ENCODE peak calls at places on chromosomes 13 and 19, in seven cellular contexts. One of them, this sample, is unnamed.
A peak's percentile ranks its signal among the peaks of the same experiment; 100 is the strongest.

GRCh38 chr13:36950330-36950729 is 30.3 kb upstream of the SMAD9 start:
- DNase-seq in fibroblast of pulmonary artery: no peak
- DNase-seq in stimulated activated CD8-positive, alpha-beta memory T cell treated with anti-CD3 and anti-CD28 coated beads, Interleukin-15, amount 100 ng/mL, for 4 hours: no peak
- DNase-seq in NCI-H1092: no peak
- DNase-seq in H7: no peak
- DNase-seq in left ventricle myocardium superior: no peak
- DNase-seq in heart right ventricle: no peak
- DNase-seq in this sample: no peak

GRCh38 chr19:33407716-33408115 is 34.2 kb downstream of the CEBPG start:
- DNase-seq in NCI-H1092: no peak
- DNase-seq in heart right ventricle: no peak
- DNase-seq in left ventricle myocardium superior: no peak
- DNase-seq in fibroblast of pulmonary artery: no peak
- DNase-seq in H7: peak; percentile 48
- DNase-seq in stimulated activated CD8-positive, alpha-beta memory T cell treated with anti-CD3 and anti-CD28 coated beads, Interleukin-15, amount 100 ng/mL, for 4 hours: no peak
- DNase-seq in this sample: no peak

GRCh38 chr19:1481893-1482360 is 2.9 kb upstream of the C19orf25 start:
- DNase-seq in left ventricle myocardium superior: peak; percentile 31
- DNase-seq in NCI-H1092: no peak
- DNase-seq in stimulated activated CD8-positive, alpha-beta memory T cell treated with anti-CD3 and anti-CD28 coated beads, Interleukin-15, amount 100 ng/mL, for 4 hours: no peak
- DNase-seq in heart right ventricle: no peak
- DNase-seq in H7: peak; percentile 65
- DNase-seq in fibroblast of pulmonary artery: no peak
- DNase-seq in this sample: no peak

GRCh38 chr19:41302624-41303351 is 7.2 kb upstream of the CCDC97 start:
- DNase-seq in NCI-H1092: no peak
- DNase-seq in left ventricle myocardium superior: no peak
- DNase-seq in stimulated activated CD8-positive, alpha-beta memory T cell treated with anti-CD3 and anti-CD28 coated beads, Interleukin-15, amount 100 ng/mL, for 4 hours: peak; percentile 54
- DNase-seq in H7: no peak
- DNase-seq in heart right ventricle: no peak
- DNase-seq in fibroblast of pulmonary artery: no peak
- DNase-seq in this sample: no peak

GRCh38 chr19:12478234-12478941 is 6.2 kb downstream of the ZNF709 start:
- DNase-seq in heart right ventricle: no peak
- DNase-seq in left ventricle myocardium superior: no peak
- DNase-seq in fibroblast of pulmonary artery: no peak
- DNase-seq in H7: no peak
- DNase-seq in NCI-H1092: no peak
- DNase-seq in stimulated activated CD8-positive, alpha-beta memory T cell treated with anti-CD3 and anti-CD28 coated beads, Interleukin-15, amount 100 ng/mL, for 4 hours: no peak
- DNase-seq in this sample: no peak

GRCh38 chr19:29624489-29625210 is 18.6 kb downstream of the POP4 start:
- DNase-seq in H7: peak; percentile 56
- DNase-seq in NCI-H1092: no peak
- DNase-seq in stimulated activated CD8-positive, alpha-beta memory T cell treated with anti-CD3 and anti-CD28 coated beads, Interleukin-15, amount 100 ng/mL, for 4 hours: no peak
- DNase-seq in heart right ventricle: no peak
- DNase-seq in left ventricle myocardium superior: no peak
- DNase-seq in fibroblast of pulmonary artery: no peak
- DNase-seq in this sample: no peak

GRCh38 chr13:24985102-24985501 is 110.8 kb upstream of the PABPC3 start:
- DNase-seq in H7: peak; percentile 56
- DNase-seq in NCI-H1092: no peak
- DNase-seq in heart right ventricle: no peak
- DNase-seq in left ventricle myocardium superior: no peak
- DNase-seq in fibroblast of pulmonary artery: no peak
- DNase-seq in stimulated activated CD8-positive, alpha-beta memory T cell treated with anti-CD3 and anti-CD28 coated beads, Interleukin-15, amount 100 ng/mL, for 4 hours: no peak
- DNase-seq in this sample: no peak

GRCh38 chr13:51647067-51647466 is 62.8 kb downstream of the WDFY2 start:
- DNase-seq in stimulated activated CD8-positive, alpha-beta memory T cell treated with anti-CD3 and anti-CD28 coated beads, Interleukin-15, amount 100 ng/mL, for 4 hours: no peak
- DNase-seq in H7: no peak
- DNase-seq in NCI-H1092: no peak
- DNase-seq in fibroblast of pulmonary artery: no peak
- DNase-seq in heart right ventricle: no peak
- DNase-seq in left ventricle myocardium superior: no peak
- DNase-seq in this sample: no peak

GRCh38 chr13:18952225-18953016 is 229.2 kb downstream of the TUBA3C start:
- DNase-seq in fibroblast of pulmonary artery: no peak
- DNase-seq in heart right ventricle: no peak
- DNase-seq in NCI-H1092: no peak
- DNase-seq in stimulated activated CD8-positive, alpha-beta memory T cell treated with anti-CD3 and anti-CD28 coated beads, Interleukin-15, amount 100 ng/mL, for 4 hours: no peak
- DNase-seq in left ventricle myocardium superior: no peak
- DNase-seq in H7: peak; percentile 28
- DNase-seq in this sample: no peak

GRCh38 chr19:18470153-18470552 is 32.2 kb upstream of the ISYNA1 start:
- DNase-seq in NCI-H1092: no peak
- DNase-seq in left ventricle myocardium superior: no peak
- DNase-seq in heart right ventricle: no peak
- DNase-seq in H7: peak; percentile 95
- DNase-seq in fibroblast of pulmonary artery: no peak
- DNase-seq in stimulated activated CD8-positive, alpha-beta memory T cell treated with anti-CD3 and anti-CD28 coated beads, Interleukin-15, amount 100 ng/mL, for 4 hours: no peak
- DNase-seq in this sample: no peak

GRCh38 chr13:67303661-67304333 is 73.7 kb upstream of the PCDH9 start:
- DNase-seq in heart right ventricle: no peak
- DNase-seq in NCI-H1092: no peak
- DNase-seq in H7: no peak
- DNase-seq in fibroblast of pulmonary artery: no peak
- DNase-seq in left ventricle myocardium superior: no peak
- DNase-seq in stimulated activated CD8-positive, alpha-beta memory T cell treated with anti-CD3 and anti-CD28 coated beads, Interleukin-15, amount 100 ng/mL, for 4 hours: no peak
- DNase-seq in this sample: no peak

GRCh38 chr13:86882835-86883234 is 788.3 kb upstream of the SLITRK5 start:
- DNase-seq in NCI-H1092: no peak
- DNase-seq in stimulated activated CD8-positive, alpha-beta memory T cell treated with anti-CD3 and anti-CD28 coated beads, Interleukin-15, amount 100 ng/mL, for 4 hours: no peak
- DNase-seq in heart right ventricle: peak; percentile 4
- DNase-seq in left ventricle myocardium superior: no peak
- DNase-seq in H7: no peak
- DNase-seq in fibroblast of pulmonary artery: no peak
- DNase-seq in this sample: no peak

GRCh38 chr13:26544707-26545106 is 12.8 kb upstream of the WASF3 start:
- DNase-seq in H7: no peak
- DNase-seq in fibroblast of pulmonary artery: no peak
- DNase-seq in left ventricle myocardium superior: no peak
- DNase-seq in heart right ventricle: no peak
- DNase-seq in NCI-H1092: no peak
- DNase-seq in stimulated activated CD8-positive, alpha-beta memory T cell treated with anti-CD3 and anti-CD28 coated beads, Interleukin-15, amount 100 ng/mL, for 4 hours: no peak
- DNase-seq in this sample: no peak

GRCh38 chr13:36766295-36766694 is 52.7 kb upstream of the RFXAP start:
- DNase-seq in fibroblast of pulmonary artery: peak; percentile 71
- DNase-seq in stimulated activated CD8-positive, alpha-beta memory T cell treated with anti-CD3 and anti-CD28 coated beads, Interleukin-15, amount 100 ng/mL, for 4 hours: no peak
- DNase-seq in heart right ventricle: no peak
- DNase-seq in NCI-H1092: no peak
- DNase-seq in left ventricle myocardium superior: no peak
- DNase-seq in H7: no peak
- DNase-seq in this sample: peak; percentile 63

GRCh38 chr13:114080739-114081561 is 51.5 kb downstream of the RASA3 start:
- DNase-seq in left ventricle myocardium superior: no peak
- DNase-seq in heart right ventricle: no peak
- DNase-seq in fibroblast of pulmonary artery: no peak
- DNase-seq in NCI-H1092: no peak
- DNase-seq in H7: no peak
- DNase-seq in stimulated activated CD8-positive, alpha-beta memory T cell treated with anti-CD3 and anti-CD28 coated beads, Interleukin-15, amount 100 ng/mL, for 4 hours: no peak
- DNase-seq in this sample: no peak

GRCh38 chr19:28705008-28705407 is 507.9 kb downstream of the UQCRFS1 start:
- DNase-seq in heart right ventricle: no peak
- DNase-seq in stimulated activated CD8-positive, alpha-beta memory T cell treated with anti-CD3 and anti-CD28 coated beads, Interleukin-15, amount 100 ng/mL, for 4 hours: no peak
- DNase-seq in H7: no peak
- DNase-seq in NCI-H1092: no peak
- DNase-seq in fibroblast of pulmonary artery: peak; percentile 80
- DNase-seq in left ventricle myocardium superior: no peak
- DNase-seq in this sample: peak; percentile 69

GRCh38 chr19:9674669-9675357 is at the start of gene ZNF562:
- DNase-seq in stimulated activated CD8-positive, alpha-beta memory T cell treated with anti-CD3 and anti-CD28 coated beads, Interleukin-15, amount 100 ng/mL, for 4 hours: peak; percentile 64
- DNase-seq in NCI-H1092: peak; percentile 80
- DNase-seq in left ventricle myocardium superior: peak; percentile 93
- DNase-seq in fibroblast of pulmonary artery: peak; percentile 91
- DNase-seq in heart right ventricle: peak; percentile 90
- DNase-seq in H7: peak; percentile 83
- DNase-seq in this sample: peak; percentile 61

GRCh38 chr19:54455786-54456422 is 6.9 kb downstream of the LENG8 start:
- DNase-seq in left ventricle myocardium superior: no peak
- DNase-seq in heart right ventricle: no peak
- DNase-seq in H7: no peak
- DNase-seq in stimulated activated CD8-positive, alpha-beta memory T cell treated with anti-CD3 and anti-CD28 coated beads, Interleukin-15, amount 100 ng/mL, for 4 hours: no peak
- DNase-seq in fibroblast of pulmonary artery: no peak
- DNase-seq in NCI-H1092: no peak
- DNase-seq in this sample: no peak

GRCh38 chr13:97142452-97142851 is 79.7 kb upstream of the MBNL2 start:
- DNase-seq in NCI-H1092: no peak
- DNase-seq in heart right ventricle: peak; percentile 12
- DNase-seq in H7: peak; percentile 10
- DNase-seq in stimulated activated CD8-positive, alpha-beta memory T cell treated with anti-CD3 and anti-CD28 coated beads, Interleukin-15, amount 100 ng/mL, for 4 hours: no peak
- DNase-seq in fibroblast of pulmonary artery: peak; percentile 40
- DNase-seq in left ventricle myocardium superior: peak; percentile 47
- DNase-seq in this sample: no peak

GRCh38 chr13:110116072-110116487 is 190.9 kb downstream of the COL4A1 start:
- DNase-seq in stimulated activated CD8-positive, alpha-beta memory T cell treated with anti-CD3 and anti-CD28 coated beads, Interleukin-15, amount 100 ng/mL, for 4 hours: no peak
- DNase-seq in NCI-H1092: no peak
- DNase-seq in H7: peak; percentile 94
- DNase-seq in left ventricle myocardium superior: peak; percentile 74
- DNase-seq in heart right ventricle: no peak
- DNase-seq in fibroblast of pulmonary artery: peak; percentile 91
- DNase-seq in this sample: no peak

GRCh38 chr19:31095100-31095804 is 254.0 kb downstream of the TSHZ3 start:
- DNase-seq in H7: no peak
- DNase-seq in fibroblast of pulmonary artery: no peak
- DNase-seq in heart right ventricle: no peak
- DNase-seq in stimulated activated CD8-positive, alpha-beta memory T cell treated with anti-CD3 and anti-CD28 coated beads, Interleukin-15, amount 100 ng/mL, for 4 hours: no peak
- DNase-seq in NCI-H1092: no peak
- DNase-seq in left ventricle myocardium superior: no peak
- DNase-seq in this sample: no peak

GRCh38 chr19:52896431-52897148 is 845 bp downstream of the ZNF320 start:
- DNase-seq in NCI-H1092: no peak
- DNase-seq in fibroblast of pulmonary artery: peak; percentile 11
- DNase-seq in H7: peak; percentile 49
- DNase-seq in stimulated activated CD8-positive, alpha-beta memory T cell treated with anti-CD3 and anti-CD28 coated beads, Interleukin-15, amount 100 ng/mL, for 4 hours: no peak
- DNase-seq in heart right ventricle: peak; percentile 20
- DNase-seq in left ventricle myocardium superior: no peak
- DNase-seq in this sample: no peak

GRCh38 chr13:74129500-74130144 is 4.6 kb downstream of the KLF12 start:
- DNase-seq in heart right ventricle: peak; percentile 12
- DNase-seq in fibroblast of pulmonary artery: no peak
- DNase-seq in left ventricle myocardium superior: no peak
- DNase-seq in NCI-H1092: no peak
- DNase-seq in H7: no peak
- DNase-seq in stimulated activated CD8-positive, alpha-beta memory T cell treated with anti-CD3 and anti-CD28 coated beads, Interleukin-15, amount 100 ng/mL, for 4 hours: no peak
- DNase-seq in this sample: no peak

GRCh38 chr13:45681101-45681500 is 21.0 kb upstream of the CBY2 start:
- DNase-seq in heart right ventricle: no peak
- DNase-seq in NCI-H1092: no peak
- DNase-seq in H7: no peak
- DNase-seq in fibroblast of pulmonary artery: no peak
- DNase-seq in left ventricle myocardium superior: no peak
- DNase-seq in stimulated activated CD8-positive, alpha-beta memory T cell treated with anti-CD3 and anti-CD28 coated beads, Interleukin-15, amount 100 ng/mL, for 4 hours: no peak
- DNase-seq in this sample: no peak

GRCh38 chr19:7575426-7576040 is 20.1 kb upstream of the CAMSAP3 start:
- DNase-seq in fibroblast of pulmonary artery: no peak
- DNase-seq in stimulated activated CD8-positive, alpha-beta memory T cell treated with anti-CD3 and anti-CD28 coated beads, Interleukin-15, amount 100 ng/mL, for 4 hours: no peak
- DNase-seq in NCI-H1092: no peak
- DNase-seq in left ventricle myocardium superior: no peak
- DNase-seq in H7: no peak
- DNase-seq in heart right ventricle: no peak
- DNase-seq in this sample: no peak

GRCh38 chr19:12726988-12727316 is 3.2 kb upstream of the TNPO2 start:
- DNase-seq in NCI-H1092: no peak
- DNase-seq in heart right ventricle: no peak
- DNase-seq in stimulated activated CD8-positive, alpha-beta memory T cell treated with anti-CD3 and anti-CD28 coated beads, Interleukin-15, amount 100 ng/mL, for 4 hours: no peak
- DNase-seq in left ventricle myocardium superior: no peak
- DNase-seq in H7: peak; percentile 54
- DNase-seq in fibroblast of pulmonary artery: no peak
- DNase-seq in this sample: no peak

GRCh38 chr13:72141845-72142470 is 275.0 kb upstream of the DACH1 start:
- DNase-seq in left ventricle myocardium superior: no peak
- DNase-seq in stimulated activated CD8-positive, alpha-beta memory T cell treated with anti-CD3 and anti-CD28 coated beads, Interleukin-15, amount 100 ng/mL, for 4 hours: no peak
- DNase-seq in heart right ventricle: peak; percentile 8
- DNase-seq in H7: no peak
- DNase-seq in fibroblast of pulmonary artery: peak; percentile 79
- DNase-seq in NCI-H1092: no peak
- DNase-seq in this sample: no peak

GRCh38 chr19:45271098-45271497 is 20.0 kb downstream of the MARK4 start:
- DNase-seq in H7: no peak
- DNase-seq in fibroblast of pulmonary artery: no peak
- DNase-seq in stimulated activated CD8-positive, alpha-beta memory T cell treated with anti-CD3 and anti-CD28 coated beads, Interleukin-15, amount 100 ng/mL, for 4 hours: no peak
- DNase-seq in left ventricle myocardium superior: no peak
- DNase-seq in heart right ventricle: no peak
- DNase-seq in NCI-H1092: no peak
- DNase-seq in this sample: no peak

GRCh38 chr13:46350003-46350402 is 37.0 kb downstream of the RUBCNL start:
- DNase-seq in stimulated activated CD8-positive, alpha-beta memory T cell treated with anti-CD3 and anti-CD28 coated beads, Interleukin-15, amount 100 ng/mL, for 4 hours: no peak
- DNase-seq in heart right ventricle: no peak
- DNase-seq in NCI-H1092: no peak
- DNase-seq in fibroblast of pulmonary artery: no peak
- DNase-seq in H7: no peak
- DNase-seq in left ventricle myocardium superior: no peak
- DNase-seq in this sample: no peak

GRCh38 chr13:51873419-51873818 is 11.7 kb downstream of the CCDC70 start:
- DNase-seq in NCI-H1092: no peak
- DNase-seq in left ventricle myocardium superior: no peak
- DNase-seq in H7: no peak
- DNase-seq in heart right ventricle: no peak
- DNase-seq in fibroblast of pulmonary artery: no peak
- DNase-seq in stimulated activated CD8-positive, alpha-beta memory T cell treated with anti-CD3 and anti-CD28 coated beads, Interleukin-15, amount 100 ng/mL, for 4 hours: no peak
- DNase-seq in this sample: no peak

GRCh38 chr13:47119568-47120080 is 222.8 kb upstream of the HTR2A start:
- DNase-seq in left ventricle myocardium superior: no peak
- DNase-seq in NCI-H1092: no peak
- DNase-seq in stimulated activated CD8-positive, alpha-beta memory T cell treated with anti-CD3 and anti-CD28 coated beads, Interleukin-15, amount 100 ng/mL, for 4 hours: no peak
- DNase-seq in H7: no peak
- DNase-seq in fibroblast of pulmonary artery: no peak
- DNase-seq in heart right ventricle: no peak
- DNase-seq in this sample: no peak

GRCh38 chr13:113796948-113797676 is 38.1 kb downstream of the TMEM255B start:
- DNase-seq in fibroblast of pulmonary artery: no peak
- DNase-seq in stimulated activated CD8-positive, alpha-beta memory T cell treated with anti-CD3 and anti-CD28 coated beads, Interleukin-15, amount 100 ng/mL, for 4 hours: no peak
- DNase-seq in heart right ventricle: no peak
- DNase-seq in NCI-H1092: no peak
- DNase-seq in left ventricle myocardium superior: peak; percentile 25
- DNase-seq in H7: no peak
- DNase-seq in this sample: no peak

GRCh38 chr19:34474233-34474989 is 7.1 kb upstream of the WTIP start:
- DNase-seq in heart right ventricle: no peak
- DNase-seq in fibroblast of pulmonary artery: peak; percentile 16
- DNase-seq in stimulated activated CD8-positive, alpha-beta memory T cell treated with anti-CD3 and anti-CD28 coated beads, Interleukin-15, amount 100 ng/mL, for 4 hours: no peak
- DNase-seq in NCI-H1092: peak; percentile 14
- DNase-seq in left ventricle myocardium superior: no peak
- DNase-seq in H7: no peak
- DNase-seq in this sample: no peak

GRCh38 chr13:28744091-28744536 is 25.3 kb upstream of the SLC46A3 start:
- DNase-seq in H7: peak; percentile 43
- DNase-seq in NCI-H1092: no peak
- DNase-seq in fibroblast of pulmonary artery: peak; percentile 92
- DNase-seq in left ventricle myocardium superior: no peak
- DNase-seq in heart right ventricle: peak; percentile 11
- DNase-seq in stimulated activated CD8-positive, alpha-beta memory T cell treated with anti-CD3 and anti-CD28 coated beads, Interleukin-15, amount 100 ng/mL, for 4 hours: no peak
- DNase-seq in this sample: no peak

GRCh38 chr19:34787059-34787824 is 14.2 kb upstream of the ZNF599 start:
- DNase-seq in H7: no peak
- DNase-seq in left ventricle myocardium superior: no peak
- DNase-seq in stimulated activated CD8-positive, alpha-beta memory T cell treated with anti-CD3 and anti-CD28 coated beads, Interleukin-15, amount 100 ng/mL, for 4 hours: no peak
- DNase-seq in heart right ventricle: no peak
- DNase-seq in fibroblast of pulmonary artery: no peak
- DNase-seq in NCI-H1092: no peak
- DNase-seq in this sample: no peak

GRCh38 chr19:3577741-3578344 is 5.1 kb downstream of the HMG20B start:
- DNase-seq in fibroblast of pulmonary artery: no peak
- DNase-seq in NCI-H1092: no peak
- DNase-seq in heart right ventricle: no peak
- DNase-seq in stimulated activated CD8-positive, alpha-beta memory T cell treated with anti-CD3 and anti-CD28 coated beads, Interleukin-15, amount 100 ng/mL, for 4 hours: no peak
- DNase-seq in left ventricle myocardium superior: no peak
- DNase-seq in H7: peak; percentile 90
- DNase-seq in this sample: no peak

This sample was measured in kidney epithelial cell.